ENCODE peak calls at places on chromosome 18, in eight cellular contexts. G is A172; S is transverse colon; Z is frontal cortex; U is H54; X is NCI-H2171; E is stimulated activated CD8-positive, alpha-beta memory T cell treated with anti-CD3 and anti-CD28 coated beads, Interleukin-15, amount 100 ng/mL, for 1 hour; O is stimulated activated CD4-positive, alpha-beta T cell treated with anti-CD3 and anti-CD28 coated beads, Interleukin-4, amount 100 ng/mL, for 24 hours. C is an unnamed sample.

GRCh38 chr18:49431563-49431962 is 28.9 kb downstream of the DYM start:
- DNase-seq in S (no peak), E (no peak), O (no peak), X (no peak), U (no peak), Z (no peak), G (no peak), C (no peak)

GRCh38 chr18:32549248-32549842 is 78.7 kb upstream of the GAREM1 start:
- DNase-seq in X (peak), Z (peak), E (peak), U (peak), O (peak), G (peak), S (peak), C (peak)

GRCh38 chr18:57970356-57971095 is 73.5 kb upstream of the NEDD4L start:
- DNase-seq in U (peak), S (no peak), E (no peak), X (no peak), O (no peak), Z (peak), G (no peak), C (no peak)

GRCh38 chr18:26919656-26920055 is 54.1 kb upstream of the AQP4 start:
- DNase-seq in X (no peak), O (no peak), Z (no peak), U (no peak), S (no peak), G (no peak), E (no peak), C (no peak)

GRCh38 chr18:75727479-75727878 is 300.0 kb upstream of the SMIM21 start:
- DNase-seq in S (peak), G (peak), X (no peak), Z (peak), U (no peak), E (peak), O (peak), C (peak)

GRCh38 chr18:59952283-59953007 is 52.6 kb downstream of the PMAIP1 start:
- DNase-seq in E (no peak), Z (no peak), O (no peak), U (no peak), S (no peak), X (no peak), G (no peak), C (no peak)

GRCh38 chr18:8254664-8255063 is 354.6 kb upstream of the RAB12 start:
- DNase-seq in O (no peak), S (no peak), Z (no peak), U (no peak), X (no peak), E (no peak), G (no peak), C (no peak)

GRCh38 chr18:58337688-58338087 is 291.2 kb downstream of the ALPK2 start:
- DNase-seq in G (peak), S (no peak), U (no peak), E (no peak), X (no peak), Z (no peak), O (no peak), C (no peak)

GRCh38 chr18:29154758-29155725 is 978.1 kb upstream of the CDH2 start:
- DNase-seq in S (no peak), X (peak), G (peak), O (no peak), E (no peak), Z (no peak), U (no peak), C (peak)

GRCh38 chr18:24628360-24628759 is 167.9 kb downstream of the HRH4 start:
- DNase-seq in S (no peak), O (no peak), U (no peak), Z (no peak), G (no peak), X (no peak), E (no peak), C (no peak)

C was measured in HT-29.